ENCODE peak calls at places on chromosomes 16 and 17, in five cellular contexts. A is uterus, T is transverse colon, M is fibroblast of lung, R is Panc1. N is an unnamed sample. For H3K27me3, the result is how much of the 10 kb centered on the place peaks cover.

GRCh38 chr16:30972872-30973271 is 12.1 kb upstream of the HSD3B7 start:
- DNase-seq in A (no peak), T (no peak), M (no peak), R (no peak), N (no peak)

GRCh38 chr17:70157151-70157550 is 12.2 kb upstream of the KCNJ2 start:
- DNase-seq in A (no peak), T (no peak), M (no peak), R (no peak), N (no peak)

GRCh38 chr16:48498761-48499600 is 111.0 kb downstream of the N4BP1 start:
- DNase-seq in A (peak), T (peak), M (peak), R (no peak), N (no peak)

GRCh38 chr17:79990051-79990592 is 45.5 kb downstream of the TBC1D16 start:
- DNase-seq in A (no peak), T (peak), M (no peak), R (no peak), N (no peak)

GRCh38 chr17:32783602-32784001 is 93.3 kb downstream of the MYO1D start:
- DNase-seq in A (no peak), T (no peak), M (peak), R (peak), N (no peak)

GRCh38 chr16:46961373-46962353 is 11.8 kb downstream of the DNAJA2 start:
- DNase-seq in A (no peak), T (no peak), M (no peak), R (no peak), N (no peak)

GRCh38 chr16:10776280-10776679 is 32.6 kb downstream of the NUBP1 start:
- DNase-seq in A (no peak), T (no peak), M (no peak), R (no peak), N (no peak)

GRCh38 chr17:33038740-33039139 is 47.1 kb downstream of the SPACA3 start:
- DNase-seq in A (peak), T (peak), M (peak), R (no peak), N (peak)

GRCh38 chr16:10103700-10104099 is 78.5 kb downstream of the GRIN2A start:
- DNase-seq in A (no peak), T (no peak), M (no peak), R (no peak), N (no peak)

DNA sequence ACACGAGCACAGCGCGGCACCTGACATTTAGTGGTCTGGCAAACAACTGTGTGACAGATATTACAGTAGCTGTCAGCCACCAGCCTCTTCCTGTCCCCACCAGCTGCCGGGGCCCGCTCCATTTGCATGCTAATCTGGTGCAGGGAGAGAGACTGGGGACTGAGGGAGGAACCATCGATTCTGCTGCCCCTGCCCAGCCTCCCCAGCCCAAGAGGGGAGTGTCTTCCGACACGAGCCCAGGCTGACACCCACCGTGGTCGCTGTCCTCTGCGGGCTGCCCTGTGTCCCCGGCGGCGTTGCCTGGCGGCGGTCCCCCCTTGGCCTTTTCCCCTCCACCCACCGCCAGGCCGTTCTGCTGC is 12.8 kb downstream of the NDUFAF8 start:
- DNase-seq in A (no peak), T (peak), M (no peak), R (no peak), N (peak)
- H3K27ac ChIP-seq in A (no peak), T (no peak), M (no peak), R (no peak), N (no peak)

GRCh38 chr16:8168016-8168415 is 422.3 kb downstream of the TMEM114 start:
- DNase-seq in A (no peak), T (no peak), M (no peak), R (no peak), N (no peak)
- H3K27me3 ChIP-seq in A (under half), T (under half), M (under half), R (under half), N (under half)

GRCh38 chr17:8318536-8318935 is 8.5 kb downstream of the ARHGEF15 start:
- DNase-seq in A (no peak), T (no peak), M (no peak), R (no peak), N (no peak)
- H3K4me3 ChIP-seq in A (no peak), T (no peak), M (no peak), R (no peak), N (no peak)

DNA sequence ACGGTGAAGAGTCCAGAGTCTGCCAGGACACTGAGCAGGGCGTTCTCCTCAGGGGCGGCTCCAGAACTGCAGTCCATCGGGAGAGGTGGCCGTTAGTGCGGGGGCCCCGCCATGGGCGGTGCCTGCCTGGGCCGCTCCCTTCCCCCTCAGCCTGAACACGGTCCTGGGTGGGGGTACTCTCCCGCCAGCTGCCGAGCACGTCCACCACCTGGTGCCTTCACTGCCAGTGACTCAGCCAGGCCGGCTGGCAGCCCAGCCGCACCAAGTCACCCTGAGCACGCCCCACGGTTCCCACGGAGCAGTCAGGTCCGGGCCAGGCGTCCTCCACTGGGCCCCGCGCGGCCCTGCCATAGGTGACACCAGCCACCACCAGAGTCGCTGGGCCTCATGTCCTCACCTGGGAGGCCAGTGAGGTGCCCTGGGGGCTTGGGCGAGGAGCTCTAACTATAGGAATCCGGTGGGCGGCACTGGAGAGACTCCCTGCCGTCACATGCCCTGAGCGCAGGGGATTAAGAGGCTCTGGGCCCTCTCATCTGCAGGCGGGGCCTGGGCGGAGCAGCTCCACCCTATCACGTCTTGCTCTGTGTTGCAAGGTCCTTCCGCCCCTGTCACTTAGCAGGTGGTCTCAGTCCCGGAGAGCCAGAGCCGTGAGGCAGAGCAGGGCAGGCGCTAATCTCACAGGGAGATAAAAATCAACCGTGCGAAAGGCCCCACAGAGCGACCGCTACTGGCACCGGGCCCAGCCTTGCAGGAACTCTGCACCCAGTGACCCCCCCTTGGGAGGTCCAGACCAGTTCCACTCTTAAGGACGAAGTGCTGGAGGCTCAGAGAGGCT is 14.3 kb downstream of the PIEZO1 start:
- DNase-seq in A (peak), T (peak), M (peak), R (no peak), N (no peak)
- H3K27ac ChIP-seq in A (peak), T (peak), M (peak), R (peak), N (no peak)

GRCh38 chr16:25692307-25692706 is 548 bp downstream of the HS3ST4 start:
- DNase-seq in A (no peak), T (no peak), M (no peak), R (no peak), N (no peak)

GRCh38 chr16:25693621-25694020 is 1.9 kb downstream of the HS3ST4 start:
- DNase-seq in A (no peak), T (no peak), M (no peak), R (no peak), N (no peak)

GRCh38 chr16:25692734-25693508 is 1.2 kb downstream of the HS3ST4 start:
- DNase-seq in A (no peak), T (no peak), M (no peak), R (no peak), N (no peak)

GRCh38 chr16:25690563-25691143 is 1.1 kb upstream of the HS3ST4 start:
- DNase-seq in A (no peak), T (no peak), M (no peak), R (no peak), N (no peak)

DNA sequence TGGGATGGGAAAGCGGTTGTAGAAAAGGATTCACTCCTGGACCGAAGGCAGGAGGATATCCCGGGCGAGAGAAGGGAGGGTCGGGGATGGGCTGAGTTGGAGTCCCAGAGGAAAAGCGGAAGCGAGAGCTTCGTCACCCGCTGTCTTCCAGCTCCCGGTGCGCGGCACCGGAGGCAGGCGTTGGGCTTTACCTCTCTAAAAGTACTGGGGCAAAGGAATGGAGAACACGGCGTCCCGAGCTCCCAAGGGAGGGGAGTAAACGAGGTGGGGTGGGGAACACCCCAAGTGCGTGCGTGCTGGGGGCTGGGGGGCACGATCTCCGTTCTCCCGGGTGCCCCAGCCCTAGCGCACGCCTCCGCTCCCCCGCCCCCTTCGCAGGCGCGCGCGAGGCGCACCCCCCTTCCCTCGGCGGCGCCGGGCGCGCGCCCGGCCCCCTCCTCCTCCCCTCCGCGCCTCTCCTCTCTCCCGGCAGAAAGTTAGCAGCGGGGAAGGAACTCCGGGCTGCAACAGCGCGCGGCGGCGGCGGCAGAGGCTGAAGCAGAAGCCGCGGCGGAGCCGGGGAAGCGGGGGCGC is at the start of gene HS3ST4:
- DNase-seq in A (no peak), T (no peak), M (no peak), R (no peak), N (no peak)
- H3K27me3 ChIP-seq in A (under half), T (half or more), M (under half), R (under half), N (under half)